ENCODE peak calls at places on chromosomes 7 and 10, in six cellular contexts. D is AG04450, J is AG09309, B is left ventricle myocardium inferior, O is HFF-Myc, C is heart left ventricle. W is an unnamed sample.

GRCh38 chr10:88114368-88114767 is 250.9 kb downstream of the PTEN start:
- DNase-seq in D (no peak), J (no peak), B (peak; percentile 24), O (no peak), C (peak; percentile 48), W (no peak)

GRCh38 chr10:95558593-95559320 is 2.4 kb downstream of the SORBS1 start:
- DNase-seq in D (no peak), J (no peak), B (no peak), O (no peak), C (no peak), W (no peak)

GRCh38 chr7:31074403-31074802 is 22.3 kb downstream of the ADCYAP1R1 start:
- DNase-seq in D (no peak), J (no peak), B (peak; percentile 78), O (no peak), C (peak; percentile 61), W (no peak)

GRCh38 chr10:62019013-62019684 is 117.7 kb downstream of the ARID5B start:
- DNase-seq in D (no peak), J (no peak), B (no peak), O (no peak), C (no peak), W (peak; percentile 71)

GRCh38 chr7:17289074-17289665 is 9.3 kb upstream of the AHR start:
- DNase-seq in D (no peak), J (no peak), B (no peak), O (no peak), C (peak; percentile 59), W (no peak)

GRCh38 chr10:34978080-34978479 is 112.1 kb downstream of the CUL2 start:
- DNase-seq in D (no peak), J (no peak), B (no peak), O (no peak), C (no peak), W (no peak)

GRCh38 chr7:31970501-31970900 is 99.7 kb downstream of the PDE1C start:
- DNase-seq in D (no peak), J (no peak), B (no peak), O (no peak), C (no peak), W (no peak)

GRCh38 chr7:115125312-115125711 is 203.4 kb downstream of the MDFIC start:
- DNase-seq in D (no peak), J (no peak), B (no peak), O (no peak), C (peak; percentile 26), W (no peak)

GRCh38 chr10:35573786-35574185 is 31.4 kb upstream of the GJD4 start:
- DNase-seq in D (no peak), J (no peak), B (no peak), O (no peak), C (no peak), W (no peak)

GRCh38 chr7:12107841-12108249 is 103.2 kb upstream of the TMEM106B start:
- DNase-seq in D (no peak), J (peak; percentile 13), B (no peak), O (no peak), C (no peak), W (no peak)

GRCh38 chr7:12110425-12110824 is 100.7 kb upstream of the TMEM106B start:
- DNase-seq in D (no peak), J (no peak), B (no peak), O (no peak), C (no peak), W (no peak)

DNA sequence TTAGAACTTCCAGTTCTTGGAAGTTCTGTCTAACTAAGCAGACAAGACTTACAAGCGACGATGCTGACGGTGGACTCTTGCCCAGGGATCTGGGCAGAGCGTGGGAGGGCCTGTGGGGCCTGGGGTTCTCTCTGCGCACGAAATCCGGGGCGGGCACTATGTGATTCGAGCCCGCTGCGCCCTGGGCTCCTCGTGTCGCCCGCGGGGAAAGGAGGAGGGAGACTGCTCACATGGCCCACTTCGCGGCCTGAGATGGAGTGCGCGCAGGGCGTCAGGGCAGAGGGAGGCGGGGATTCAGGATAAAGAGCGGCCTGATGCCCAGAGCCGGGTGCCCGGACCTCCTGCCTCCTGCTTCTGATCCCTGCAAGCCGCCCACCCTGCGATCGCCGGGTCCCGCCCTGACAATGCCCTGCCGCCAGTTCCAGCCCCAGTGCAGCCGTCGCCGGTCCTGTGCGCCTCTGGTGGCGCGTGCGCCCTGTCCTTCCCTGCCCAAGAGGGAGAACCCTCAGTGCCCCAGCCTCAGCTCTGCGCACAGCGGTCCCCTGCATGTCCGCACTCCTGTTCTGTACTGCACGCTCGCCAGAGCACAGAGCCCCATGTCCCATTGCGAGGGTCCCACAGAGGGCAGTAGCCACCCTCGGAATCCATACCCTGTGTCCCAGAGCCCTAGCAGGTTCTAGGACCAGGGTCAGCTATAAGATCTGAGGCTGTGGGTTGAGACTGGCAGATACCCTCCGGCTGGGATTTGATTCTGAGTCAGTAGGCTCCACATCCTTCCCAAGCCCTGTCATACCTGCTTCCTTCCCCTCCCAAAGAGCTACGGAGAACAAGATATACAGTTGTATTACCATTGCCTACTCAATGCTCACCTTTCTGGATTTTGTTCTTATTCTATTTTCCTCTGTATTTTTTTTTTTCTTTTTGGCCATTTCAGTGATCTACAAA is 99.4 kb upstream of the TMEM106B start:
- DNase-seq in D (no peak), J (no peak), B (no peak), O (no peak), C (no peak), W (peak; percentile 1)
- H3K4me3 ChIP-seq in D (peak overlapping the region; percentile 53), J (peak overlapping the region; percentile 1), B (peak overlapping the region; percentile 42), O (no peak overlapping the region), C (no peak overlapping the region), W (no peak overlapping the region)

DNA sequence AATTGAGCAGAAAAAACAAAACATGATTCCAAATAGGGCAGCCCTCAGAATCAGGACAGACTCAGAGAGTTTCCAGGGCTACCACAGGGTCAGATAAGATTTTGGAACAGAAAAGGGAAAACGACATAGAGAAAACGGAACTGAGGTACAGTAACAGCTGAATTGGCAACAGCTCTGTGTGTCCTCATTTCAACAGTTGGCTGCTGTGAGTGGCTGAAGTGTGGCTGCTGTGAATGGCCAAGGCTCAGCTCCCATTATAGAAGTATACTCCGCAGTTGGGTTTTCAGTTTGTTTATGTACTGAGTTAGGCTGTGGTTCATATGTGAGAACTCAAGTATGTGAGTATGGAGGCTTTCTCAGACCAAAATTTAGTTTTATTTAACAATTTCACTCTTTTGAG is 32.0 kb downstream of the ANTXRL start:
- DNase-seq in D (no peak), J (no peak), B (no peak), O (no peak), C (no peak), W (no peak)
- TF ChIP-seq CTCF in D (no peak), J (no peak), B (no peak), O (no peak), C (no peak), W (no peak)

DNA sequence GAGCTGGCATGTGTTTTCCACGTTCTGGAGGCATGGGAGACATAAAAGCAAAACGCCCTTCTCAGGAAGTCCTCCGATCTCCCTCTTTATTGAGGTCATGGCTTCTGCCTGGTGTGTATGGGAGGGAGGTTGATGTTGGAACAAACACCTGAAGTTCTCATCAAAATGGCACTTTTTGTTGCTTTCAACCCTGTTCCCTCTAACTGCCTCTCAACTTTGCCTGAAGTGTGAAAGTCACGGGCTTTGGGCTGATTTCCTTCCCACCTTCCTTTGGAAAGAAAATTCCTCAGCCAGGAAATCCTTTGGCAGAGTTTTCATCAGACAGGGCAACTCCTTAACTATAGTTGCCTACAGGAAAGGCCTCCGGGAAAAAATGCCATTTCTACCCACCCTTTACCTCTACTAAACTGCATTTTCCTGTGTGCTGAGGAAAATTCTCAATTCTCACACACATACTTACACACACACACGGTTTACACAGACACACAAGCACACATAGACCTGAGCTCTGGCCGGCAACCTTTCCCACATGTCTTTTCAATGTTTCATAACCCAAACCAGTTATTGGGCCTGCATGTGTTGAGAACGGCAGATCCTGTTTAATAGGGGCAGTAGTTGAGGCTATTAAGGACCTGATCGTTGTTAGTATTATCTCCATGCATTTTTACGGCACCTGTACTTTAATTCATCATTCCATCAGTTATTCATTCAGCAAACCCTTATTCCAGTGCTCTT is 36.4 kb downstream of the CYP17A1 start:
- DNase-seq in D (no peak), J (no peak), B (no peak), O (no peak), C (no peak), W (no peak)
- H3K4me3 ChIP-seq in D (no peak overlapping the region), J (no peak overlapping the region), B (peak overlapping the region; percentile 23), O (no peak overlapping the region), C (no peak overlapping the region), W (no peak overlapping the region)

DNA sequence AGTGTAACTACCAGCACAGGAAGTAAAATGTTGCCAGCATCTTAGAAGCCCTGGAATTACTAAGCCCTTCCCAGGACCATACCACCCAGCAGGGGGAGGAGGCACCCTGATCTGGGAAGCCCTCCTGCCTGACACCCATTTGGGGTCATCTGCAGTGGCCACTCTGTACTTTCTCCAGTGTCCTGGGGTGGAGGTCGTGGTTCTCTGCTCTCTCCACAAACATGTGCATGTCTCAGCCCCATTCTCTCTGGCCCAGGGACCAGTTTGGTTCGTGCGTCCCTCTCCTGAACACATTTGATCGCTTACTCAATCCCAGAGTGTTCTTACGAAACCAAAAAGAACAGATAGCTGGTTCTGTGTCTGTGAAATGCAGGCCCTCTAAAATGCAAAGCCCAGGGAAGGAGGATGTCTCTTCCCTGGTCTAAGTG is 9.4 kb upstream of the LRRC27 start:
- DNase-seq in D (no peak), J (peak; percentile 41), B (no peak), O (no peak), C (no peak), W (peak; percentile 67)
- TF ChIP-seq CTCF in D (peak; percentile 32), J (peak; percentile 58), B (no peak), O (peak; percentile 16), C (no peak), W (peak; percentile 43)

GRCh38 chr7:80884511-80885195 is 34.2 kb downstream of the SEMA3C start:
- DNase-seq in D (no peak), J (no peak), B (no peak), O (no peak), C (no peak), W (peak; percentile 52)
- H3K4me3 ChIP-seq in D (no peak overlapping the region), J (no peak overlapping the region), B (no peak overlapping the region), O (no peak overlapping the region), C (no peak overlapping the region), W (no peak overlapping the region)

GRCh38 chr10:71623986-71624291 is 95.6 kb downstream of the C10orf105 start:
- DNase-seq in D (no peak), J (no peak), B (no peak), O (no peak), C (no peak), W (no peak)

GRCh38 chr10:71621783-71622526 is 97.6 kb downstream of the C10orf105 start:
- DNase-seq in D (no peak), J (no peak), B (no peak), O (no peak), C (peak; percentile 60), W (peak; percentile 63)

GRCh38 chr10:71622656-71623055 is 96.9 kb downstream of the C10orf105 start:
- DNase-seq in D (no peak), J (no peak), B (no peak), O (no peak), C (no peak), W (no peak)

GRCh38 chr10:71621263-71621751 is 98.3 kb downstream of the C10orf105 start:
- DNase-seq in D (no peak), J (no peak), B (no peak), O (no peak), C (no peak), W (peak; percentile 18)

GRCh38 chr10:71623098-71623985 is 96.2 kb downstream of the C10orf105 start:
- DNase-seq in D (no peak), J (no peak), B (no peak), O (no peak), C (no peak), W (peak; percentile 48)
- TF ChIP-seq CTCF in D (peak; percentile 26), J (peak; percentile 40), B (peak; percentile 40), O (peak; percentile 8), C (no peak), W (peak; percentile 51)

W was measured in AG10803.